ENCODE peak calls at places on chromosomes 13 and 19, in four cellular contexts. One of them, this sample, is unnamed.

GRCh38 chr13:46896346-46897138 is at the start of gene HTR2A:
- DNase-seq in T-helper 9 cell: no peak
- DNase-seq in CD4-positive, alpha-beta memory T cell: no peak
- DNase-seq in stimulated activated CD8-positive, alpha-beta memory T cell treated with anti-CD3 and anti-CD28 coated beads, Interleukin-4, amount 100 ng/mL, for 1 hour: no peak
- DNase-seq in this sample: no peak

GRCh38 chr13:101552797-101553196 is 100.3 kb downstream of the ITGBL1 start:
- DNase-seq in T-helper 9 cell: no peak
- DNase-seq in CD4-positive, alpha-beta memory T cell: no peak
- DNase-seq in stimulated activated CD8-positive, alpha-beta memory T cell treated with anti-CD3 and anti-CD28 coated beads, Interleukin-4, amount 100 ng/mL, for 1 hour: no peak
- DNase-seq in this sample: no peak

GRCh38 chr13:112619730-112620639 is 32.0 kb upstream of the TUBGCP3 start:
- DNase-seq in T-helper 9 cell: no peak
- DNase-seq in CD4-positive, alpha-beta memory T cell: no peak
- DNase-seq in stimulated activated CD8-positive, alpha-beta memory T cell treated with anti-CD3 and anti-CD28 coated beads, Interleukin-4, amount 100 ng/mL, for 1 hour: no peak
- DNase-seq in this sample: no peak

GRCh38 chr13:30679483-30680330 is 55.6 kb upstream of the ALOX5AP start:
- DNase-seq in T-helper 9 cell: no peak
- DNase-seq in CD4-positive, alpha-beta memory T cell: peak
- DNase-seq in stimulated activated CD8-positive, alpha-beta memory T cell treated with anti-CD3 and anti-CD28 coated beads, Interleukin-4, amount 100 ng/mL, for 1 hour: no peak
- DNase-seq in this sample: no peak

GRCh38 chr13:74687452-74688180 is 553.4 kb upstream of the KLF12 start:
- DNase-seq in T-helper 9 cell: no peak
- DNase-seq in CD4-positive, alpha-beta memory T cell: no peak
- DNase-seq in stimulated activated CD8-positive, alpha-beta memory T cell treated with anti-CD3 and anti-CD28 coated beads, Interleukin-4, amount 100 ng/mL, for 1 hour: no peak
- DNase-seq in this sample: no peak

GRCh38 chr19:44615529-44616247 is 2.3 kb downstream of the IGSF23 start:
- DNase-seq in T-helper 9 cell: no peak
- DNase-seq in CD4-positive, alpha-beta memory T cell: no peak
- DNase-seq in stimulated activated CD8-positive, alpha-beta memory T cell treated with anti-CD3 and anti-CD28 coated beads, Interleukin-4, amount 100 ng/mL, for 1 hour: no peak
- DNase-seq in this sample: no peak

GRCh38 chr13:23552661-23553060 is 17.6 kb upstream of the TNFRSF19 start:
- DNase-seq in T-helper 9 cell: no peak
- DNase-seq in CD4-positive, alpha-beta memory T cell: no peak
- DNase-seq in stimulated activated CD8-positive, alpha-beta memory T cell treated with anti-CD3 and anti-CD28 coated beads, Interleukin-4, amount 100 ng/mL, for 1 hour: no peak
- DNase-seq in this sample: no peak

GRCh38 chr13:28147489-28147888 is 9.1 kb downstream of the PAN3 start:
- DNase-seq in T-helper 9 cell: no peak
- DNase-seq in CD4-positive, alpha-beta memory T cell: no peak
- DNase-seq in stimulated activated CD8-positive, alpha-beta memory T cell treated with anti-CD3 and anti-CD28 coated beads, Interleukin-4, amount 100 ng/mL, for 1 hour: no peak
- DNase-seq in this sample: no peak

GRCh38 chr19:10887616-10888367 is 16.4 kb downstream of the CARM1 start:
- DNase-seq in T-helper 9 cell: no peak
- DNase-seq in CD4-positive, alpha-beta memory T cell: no peak
- DNase-seq in stimulated activated CD8-positive, alpha-beta memory T cell treated with anti-CD3 and anti-CD28 coated beads, Interleukin-4, amount 100 ng/mL, for 1 hour: no peak
- DNase-seq in this sample: no peak

GRCh38 chr13:32318072-32318471 is 2.8 kb downstream of the BRCA2 start:
- DNase-seq in T-helper 9 cell: no peak
- DNase-seq in CD4-positive, alpha-beta memory T cell: no peak
- DNase-seq in stimulated activated CD8-positive, alpha-beta memory T cell treated with anti-CD3 and anti-CD28 coated beads, Interleukin-4, amount 100 ng/mL, for 1 hour: no peak
- DNase-seq in this sample: no peak

GRCh38 chr19:35045667-35046300 is 4.3 kb downstream of the HPN start:
- DNase-seq in T-helper 9 cell: no peak
- DNase-seq in CD4-positive, alpha-beta memory T cell: peak
- DNase-seq in stimulated activated CD8-positive, alpha-beta memory T cell treated with anti-CD3 and anti-CD28 coated beads, Interleukin-4, amount 100 ng/mL, for 1 hour: no peak
- DNase-seq in this sample: no peak

This sample was measured in epithelial cell of proximal tubule.